ENCODE peak calls at places on chromosomes 6 and 20, in six cellular contexts. G, U, O, R, V and M are unnamed samples.
A peak's percentile ranks its signal among the peaks of the same experiment; 100 is the strongest.

GRCh38 chr6:155701342-155701741 is 245.7 kb upstream of the NOX3 start:
- DNase-seq in G (no peak), U (no peak), O (no peak), R (no peak), V (no peak), M (no peak)

GRCh38 chr6:154314084-154314483 is 42.5 kb downstream of the IPCEF1 start:
- DNase-seq in G (no peak), U (peak; percentile 32), O (peak; percentile 36), R (no peak), V (no peak), M (no peak)

GRCh38 chr6:28866342-28867077 is 57.3 kb downstream of the TRIM27 start:
- DNase-seq in G (peak; percentile 79), U (no peak), O (peak; percentile 23), R (peak; percentile 89), V (no peak), M (peak; percentile 23)

GRCh38 chr6:108689279-108690161 is 128.8 kb downstream of the FOXO3 start:
- DNase-seq in G (no peak), U (peak; percentile 100), O (peak; percentile 97), R (peak; percentile 85), V (peak; percentile 71), M (peak; percentile 87)

GRCh38 chr6:3523288-3523670 is 66.4 kb upstream of the SLC22A23 start:
- DNase-seq in G (no peak), U (peak; percentile 52), O (no peak), R (no peak), V (no peak), M (no peak)

GRCh38 chr6:108966855-108967755 is 118.9 kb downstream of the ARMC2 start:
- DNase-seq in G (no peak), U (peak; percentile 69), O (peak; percentile 52), R (no peak), V (no peak), M (peak; percentile 72)

GRCh38 chr6:168711049-168711640 is 270.2 kb downstream of the SMOC2 start:
- DNase-seq in G (no peak), U (peak; percentile 34), O (peak; percentile 5), R (peak; percentile 13), V (no peak), M (no peak)

GRCh38 chr20:63196756-63197470 is 19.0 kb downstream of the YTHDF1 start:
- DNase-seq in G (no peak), U (no peak), O (no peak), R (no peak), V (no peak), M (no peak)

GRCh38 chr6:9999806-10000205 is 415.1 kb downstream of the TFAP2A start:
- DNase-seq in G (no peak), U (peak; percentile 35), O (no peak), R (no peak), V (no peak), M (no peak)

GRCh38 chr6:53066059-53066406 is 829 bp downstream of the FBXO9 start:
- DNase-seq in G (peak; percentile 59), U (peak; percentile 35), O (peak; percentile 41), R (no peak), V (no peak), M (peak; percentile 73)

GRCh38 chr20:20549699-20550098 is 162.7 kb downstream of the RALGAPA2 start:
- DNase-seq in G (no peak), U (peak; percentile 91), O (peak; percentile 90), R (no peak), V (peak; percentile 38), M (no peak)

GRCh38 chr6:65289491-65289890 is 417.5 kb downstream of the EYS start:
- DNase-seq in G (no peak), U (peak; percentile 54), O (peak; percentile 15), R (no peak), V (no peak), M (no peak)

GRCh38 chr6:3770023-3770422 is 18.5 kb upstream of the PXDC1 start:
- DNase-seq in G (no peak), U (no peak), O (no peak), R (no peak), V (no peak), M (no peak)

GRCh38 chr20:10040070-10040970 is 5.5 kb downstream of the ANKEF1 start:
- DNase-seq in G (no peak), U (peak; percentile 80), O (peak; percentile 91), R (no peak), V (no peak), M (no peak)

GRCh38 chr20:48846516-48847492 is 19.0 kb upstream of the PREX1 start:
- DNase-seq in G (no peak), U (no peak), O (no peak), R (no peak), V (no peak), M (no peak)

GRCh38 chr6:4274382-4275082 is 139.2 kb upstream of the ECI2 start:
- DNase-seq in G (no peak), U (no peak), O (no peak), R (no peak), V (no peak), M (no peak)

GRCh38 chr20:37911838-37912273 is 8.9 kb downstream of the VSTM2L start:
- DNase-seq in G (peak; percentile 64), U (peak; percentile 66), O (peak; percentile 47), R (no peak), V (peak; percentile 10), M (no peak)

GRCh38 chr6:90284745-90285481 is 11.7 kb downstream of the BACH2 start:
- DNase-seq in G (no peak), U (peak; percentile 54), O (peak; percentile 76), R (no peak), V (no peak), M (no peak)

GRCh38 chr6:112018619-112019416 is 35.1 kb upstream of the CCN6 start:
- DNase-seq in G (no peak), U (no peak), O (peak; percentile 76), R (no peak), V (peak; percentile 55), M (peak; percentile 79)